ENCODE peak calls at places on chromosomes 7 and 10, in six cellular contexts. I is mesenteric fat pad; P is cerebellar cortex; L is cardiac muscle cell; B is activated T-helper 1 cell treated with anti-CD3 and anti-CD28 coated beads, Interleukin-12 subunit alpha, Interleukin-12 subunit beta, Interleukin-2, Interleukin-4 antibody, amounts not matched to agents 30 ng/mL and 10 ng/mL and 1 ng/mL, durations not matched to agents 14 hours and 24 hours and 36 hours; F is Kasumi-1. R is an unnamed sample.
A peak's percentile ranks its signal among the peaks of the same experiment; 100 is the strongest.

GRCh38 chr10:116287906-116288501 is 15.0 kb upstream of the GFRA1 start:
- DNase-seq in I (no peak), P (peak; percentile 54), L (peak; percentile 70), B (no peak), F (peak; percentile 51), R (peak; percentile 55)

GRCh38 chr7:135758531-135758932 is 9.9 kb upstream of the FAM180A start:
- DNase-seq in I (no peak), P (no peak), L (peak; percentile 88), B (no peak), F (no peak), R (no peak)

GRCh38 chr7:157646551-157646950 is 309.7 kb downstream of the DNAJB6 start:
- DNase-seq in I (peak; percentile 72), P (no peak), L (no peak), B (no peak), F (no peak), R (no peak)

GRCh38 chr10:71766717-71767419 is 6.5 kb downstream of the VSIR start:
- DNase-seq in I (no peak), P (no peak), L (peak; percentile 96), B (no peak), F (no peak), R (peak; percentile 16)

GRCh38 chr10:56646301-56646700 is 285.2 kb upstream of the ZWINT start:
- DNase-seq in I (no peak), P (no peak), L (no peak), B (no peak), F (no peak), R (no peak)

GRCh38 chr7:129367700-129368388 is 66.4 kb upstream of the STRIP2 start:
- DNase-seq in I (no peak), P (peak; percentile 91), L (peak; percentile 80), B (peak; percentile 68), F (peak; percentile 55), R (peak; percentile 91)

GRCh38 chr7:77525231-77525630 is 11.9 kb upstream of the PTPN12 start:
- DNase-seq in I (no peak), P (no peak), L (no peak), B (no peak), F (no peak), R (no peak)

GRCh38 chr10:4294271-4294670 is 509.3 kb upstream of the KLF6 start:
- DNase-seq in I (no peak), P (no peak), L (no peak), B (no peak), F (no peak), R (no peak)

GRCh38 chr10:124233546-124234138 is 140.2 kb upstream of the CHST15 start:
- DNase-seq in I (peak; percentile 83), P (no peak), L (no peak), B (no peak), F (no peak), R (no peak)

GRCh38 chr10:118568327-118568848 is 27.1 kb downstream of the PRLHR start:
- DNase-seq in I (no peak), P (peak; percentile 59), L (peak; percentile 75), B (peak; percentile 40), F (peak; percentile 62), R (peak; percentile 86)

GRCh38 chr10:124308811-124309210 is 109.9 kb downstream of the OAT start:
- DNase-seq in I (no peak), P (no peak), L (no peak), B (no peak), F (no peak), R (no peak)

GRCh38 chr7:99447943-99448342 is 9.2 kb downstream of the CPSF4 start:
- DNase-seq in I (no peak), P (no peak), L (no peak), B (no peak), F (peak; percentile 14), R (peak; percentile 57)

GRCh38 chr7:88200793-88201192 is 19.0 kb downstream of the SRI start:
- DNase-seq in I (no peak), P (peak; percentile 63), L (no peak), B (no peak), F (no peak), R (no peak)

GRCh38 chr7:79806161-79806734 is 328.4 kb upstream of the GNAI1 start:
- DNase-seq in I (no peak), P (peak; percentile 19), L (peak; percentile 57), B (no peak), F (no peak), R (no peak)

GRCh38 chr7:38321515-38321944 is 48.1 kb upstream of the TARP start:
- DNase-seq in I (no peak), P (no peak), L (peak; percentile 50), B (no peak), F (no peak), R (no peak)

GRCh38 chr10:86786368-86786767 is 29.9 kb downstream of the BMPR1A start:
- DNase-seq in I (no peak), P (no peak), L (no peak), B (no peak), F (no peak), R (no peak)

GRCh38 chr10:5540886-5541285 is 16.1 kb downstream of the CALML3 start:
- DNase-seq in I (peak; percentile 53), P (no peak), L (no peak), B (no peak), F (no peak), R (no peak)

GRCh38 chr10:4083509-4084003 is 298.5 kb upstream of the KLF6 start:
- DNase-seq in I (no peak), P (peak; percentile 1), L (peak; percentile 77), B (no peak), F (no peak), R (no peak)

GRCh38 chr10:132891994-132892393 is 50.4 kb downstream of the CFAP46 start:
- DNase-seq in I (peak; percentile 74), P (no peak), L (peak; percentile 56), B (no peak), F (no peak), R (no peak)

GRCh38 chr7:133491319-133491718 is 238.4 kb downstream of the EXOC4 start:
- DNase-seq in I (no peak), P (no peak), L (no peak), B (no peak), F (no peak), R (no peak)

GRCh38 chr7:726084-726853 is at the start of gene DNAAF5:
- DNase-seq in I (peak; percentile 96), P (peak; percentile 82), L (peak; percentile 86), B (peak; percentile 84), F (peak; percentile 53), R (peak; percentile 95)

GRCh38 chr10:61900829-61901783 is at the start of gene ARID5B:
- DNase-seq in I (no peak), P (peak; percentile 75), L (peak; percentile 77), B (peak; percentile 44), F (peak; percentile 71), R (peak; percentile 82)

GRCh38 chr7:142478479-142479220 is 220.8 kb upstream of the PRSS58 start:
- DNase-seq in I (no peak), P (peak; percentile 32), L (peak; percentile 74), B (peak; percentile 9), F (peak; percentile 55), R (peak; percentile 78)

GRCh38 chr10:123798856-123799255 is 92.8 kb downstream of the CPXM2 start:
- DNase-seq in I (no peak), P (no peak), L (no peak), B (no peak), F (no peak), R (no peak)

GRCh38 chr10:50788951-50789904 is 49.5 kb downstream of the ASAH2B start:
- DNase-seq in I (no peak), P (peak; percentile 68), L (peak; percentile 76), B (no peak), F (peak; percentile 57), R (peak; percentile 22)

GRCh38 chr7:150945171-150945852 is 32.8 kb downstream of the KCNH2 start:
- DNase-seq in I (peak; percentile 83), P (no peak), L (no peak), B (no peak), F (no peak), R (no peak)

GRCh38 chr7:92226981-92227380 is 18.7 kb downstream of the KRIT1 start:
- DNase-seq in I (no peak), P (no peak), L (no peak), B (no peak), F (no peak), R (no peak)

GRCh38 chr7:105519353-105519752 is 2.7 kb downstream of the PUS7 start:
- DNase-seq in I (no peak), P (no peak), L (no peak), B (no peak), F (no peak), R (no peak)

GRCh38 chr7:69811682-69812344 is 213.5 kb downstream of the AUTS2 start:
- DNase-seq in I (no peak), P (no peak), L (no peak), B (no peak), F (no peak), R (no peak)

GRCh38 chr10:78523453-78523852 is 489.8 kb downstream of the RPS24 start:
- DNase-seq in I (peak; percentile 41), P (no peak), L (no peak), B (no peak), F (no peak), R (no peak)

GRCh38 chr7:24827027-24827426 is 69.8 kb upstream of the GSDME start:
- DNase-seq in I (no peak), P (no peak), L (no peak), B (no peak), F (no peak), R (no peak)